ENCODE peak calls at places on chromosome 4, in eight cellular contexts. One of them, this sample, is unnamed.

GRCh38 chr4:2089222-2089621 is 30.1 kb downstream of the NAT8L start:
- DNase-seq in DMS 273 treated with DMSO at 0.1 percent for 48 hours: no peak
- DNase-seq in small intestine: no peak
- DNase-seq in NCI-H1694: no peak
- DNase-seq in Calu3: no peak
- DNase-seq in LoVo: no peak
- DNase-seq in neural crest cell: no peak
- DNase-seq in LHCN-M2: no peak
- DNase-seq in this sample: no peak

GRCh38 chr4:101960431-101960830 is 169.9 kb downstream of the BANK1 start:
- DNase-seq in small intestine: no peak
- DNase-seq in LHCN-M2: no peak
- DNase-seq in neural crest cell: no peak
- DNase-seq in DMS 273 treated with DMSO at 0.1 percent for 48 hours: no peak
- DNase-seq in Calu3: no peak
- DNase-seq in LoVo: no peak
- DNase-seq in NCI-H1694: no peak
- DNase-seq in this sample: no peak

GRCh38 chr4:92234393-92235176 is 69.2 kb upstream of the GRID2 start:
- DNase-seq in NCI-H1694: no peak
- DNase-seq in DMS 273 treated with DMSO at 0.1 percent for 48 hours: no peak
- DNase-seq in neural crest cell: no peak
- DNase-seq in LHCN-M2: peak
- DNase-seq in LoVo: peak
- DNase-seq in Calu3: peak
- DNase-seq in small intestine: peak
- DNase-seq in this sample: no peak

GRCh38 chr4:158581161-158581560 is 59.5 kb downstream of the RXFP1 start:
- DNase-seq in LHCN-M2: peak
- DNase-seq in DMS 273 treated with DMSO at 0.1 percent for 48 hours: no peak
- DNase-seq in neural crest cell: no peak
- DNase-seq in LoVo: no peak
- DNase-seq in NCI-H1694: no peak
- DNase-seq in small intestine: no peak
- DNase-seq in Calu3: no peak
- DNase-seq in this sample: no peak

GRCh38 chr4:14700544-14700943 is 301.7 kb upstream of the CPEB2 start:
- DNase-seq in neural crest cell: no peak
- DNase-seq in LoVo: no peak
- DNase-seq in NCI-H1694: no peak
- DNase-seq in Calu3: no peak
- DNase-seq in DMS 273 treated with DMSO at 0.1 percent for 48 hours: no peak
- DNase-seq in LHCN-M2: no peak
- DNase-seq in small intestine: no peak
- DNase-seq in this sample: no peak

GRCh38 chr4:143084566-143084965 is 100.2 kb upstream of the USP38 start:
- DNase-seq in neural crest cell: no peak
- DNase-seq in LHCN-M2: no peak
- DNase-seq in Calu3: peak
- DNase-seq in LoVo: no peak
- DNase-seq in NCI-H1694: no peak
- DNase-seq in small intestine: no peak
- DNase-seq in DMS 273 treated with DMSO at 0.1 percent for 48 hours: no peak
- DNase-seq in this sample: no peak

GRCh38 chr4:2393353-2394270 is 24.8 kb downstream of the ZFYVE28 start:
- DNase-seq in NCI-H1694: no peak
- DNase-seq in DMS 273 treated with DMSO at 0.1 percent for 48 hours: no peak
- DNase-seq in Calu3: peak
- DNase-seq in neural crest cell: no peak
- DNase-seq in small intestine: peak
- DNase-seq in LoVo: no peak
- DNase-seq in LHCN-M2: no peak
- DNase-seq in this sample: no peak

GRCh38 chr4:90142091-90142490 is 14.9 kb downstream of the CCSER1 start:
- DNase-seq in DMS 273 treated with DMSO at 0.1 percent for 48 hours: no peak
- DNase-seq in NCI-H1694: no peak
- DNase-seq in Calu3: no peak
- DNase-seq in small intestine: peak
- DNase-seq in LHCN-M2: no peak
- DNase-seq in LoVo: no peak
- DNase-seq in neural crest cell: no peak
- DNase-seq in this sample: no peak

GRCh38 chr4:129358571-129358970 is 262.6 kb downstream of the C4orf33 start:
- DNase-seq in NCI-H1694: no peak
- DNase-seq in small intestine: no peak
- DNase-seq in LoVo: peak
- DNase-seq in neural crest cell: no peak
- DNase-seq in LHCN-M2: peak
- DNase-seq in Calu3: no peak
- DNase-seq in DMS 273 treated with DMSO at 0.1 percent for 48 hours: no peak
- DNase-seq in this sample: no peak

GRCh38 chr4:35556387-35556786 is 687.9 kb downstream of the ARAP2 start:
- DNase-seq in Calu3: no peak
- DNase-seq in LoVo: no peak
- DNase-seq in neural crest cell: no peak
- DNase-seq in DMS 273 treated with DMSO at 0.1 percent for 48 hours: no peak
- DNase-seq in NCI-H1694: no peak
- DNase-seq in small intestine: no peak
- DNase-seq in LHCN-M2: no peak
- DNase-seq in this sample: no peak

GRCh38 chr4:37951465-37952352 is 8.5 kb upstream of the PTTG2 start:
- DNase-seq in DMS 273 treated with DMSO at 0.1 percent for 48 hours: no peak
- DNase-seq in LoVo: no peak
- DNase-seq in NCI-H1694: no peak
- DNase-seq in LHCN-M2: no peak
- DNase-seq in Calu3: no peak
- DNase-seq in small intestine: no peak
- DNase-seq in neural crest cell: no peak
- DNase-seq in this sample: no peak

GRCh38 chr4:101865501-101866062 is 75.1 kb downstream of the BANK1 start:
- DNase-seq in DMS 273 treated with DMSO at 0.1 percent for 48 hours: no peak
- DNase-seq in NCI-H1694: no peak
- DNase-seq in neural crest cell: no peak
- DNase-seq in LHCN-M2: peak
- DNase-seq in LoVo: peak
- DNase-seq in Calu3: no peak
- DNase-seq in small intestine: no peak
- DNase-seq in this sample: no peak

GRCh38 chr4:169957785-169958184 is 68.4 kb downstream of the MFAP3L start:
- DNase-seq in small intestine: no peak
- DNase-seq in DMS 273 treated with DMSO at 0.1 percent for 48 hours: no peak
- DNase-seq in LHCN-M2: no peak
- DNase-seq in neural crest cell: no peak
- DNase-seq in LoVo: no peak
- DNase-seq in Calu3: no peak
- DNase-seq in NCI-H1694: no peak
- DNase-seq in this sample: no peak

GRCh38 chr4:152460488-152460887 is 75.4 kb downstream of the FBXW7 start:
- DNase-seq in NCI-H1694: no peak
- DNase-seq in small intestine: no peak
- DNase-seq in Calu3: peak
- DNase-seq in neural crest cell: no peak
- DNase-seq in LoVo: no peak
- DNase-seq in DMS 273 treated with DMSO at 0.1 percent for 48 hours: peak
- DNase-seq in LHCN-M2: peak
- DNase-seq in this sample: no peak

GRCh38 chr4:181796502-181796901 is 446.7 kb upstream of the TENM3 start:
- DNase-seq in LHCN-M2: no peak
- DNase-seq in DMS 273 treated with DMSO at 0.1 percent for 48 hours: no peak
- DNase-seq in small intestine: no peak
- DNase-seq in LoVo: peak
- DNase-seq in neural crest cell: no peak
- DNase-seq in NCI-H1694: no peak
- DNase-seq in Calu3: no peak
- DNase-seq in this sample: no peak

GRCh38 chr4:92714640-92715039 is 410.9 kb downstream of the GRID2 start:
- DNase-seq in Calu3: no peak
- DNase-seq in DMS 273 treated with DMSO at 0.1 percent for 48 hours: no peak
- DNase-seq in LHCN-M2: no peak
- DNase-seq in small intestine: no peak
- DNase-seq in neural crest cell: no peak
- DNase-seq in NCI-H1694: no peak
- DNase-seq in LoVo: no peak
- DNase-seq in this sample: no peak

GRCh38 chr4:53534684-53535083 is 56.6 kb downstream of the LNX1 start:
- DNase-seq in NCI-H1694: no peak
- DNase-seq in LoVo: no peak
- DNase-seq in DMS 273 treated with DMSO at 0.1 percent for 48 hours: no peak
- DNase-seq in neural crest cell: no peak
- DNase-seq in Calu3: no peak
- DNase-seq in LHCN-M2: no peak
- DNase-seq in small intestine: no peak
- DNase-seq in this sample: no peak

GRCh38 chr4:184384056-184384809 is 90.1 kb downstream of the IRF2 start:
- DNase-seq in Calu3: peak
- DNase-seq in LHCN-M2: peak
- DNase-seq in small intestine: peak
- DNase-seq in NCI-H1694: no peak
- DNase-seq in LoVo: peak
- DNase-seq in DMS 273 treated with DMSO at 0.1 percent for 48 hours: no peak
- DNase-seq in neural crest cell: no peak
- DNase-seq in this sample: no peak

GRCh38 chr4:43757147-43757546 is 691.5 kb downstream of the KCTD8 start:
- DNase-seq in small intestine: no peak
- DNase-seq in Calu3: no peak
- DNase-seq in LoVo: peak
- DNase-seq in neural crest cell: no peak
- DNase-seq in LHCN-M2: no peak
- DNase-seq in DMS 273 treated with DMSO at 0.1 percent for 48 hours: no peak
- DNase-seq in NCI-H1694: no peak
- DNase-seq in this sample: no peak

GRCh38 chr4:66489783-66490452 is 819.6 kb upstream of the EPHA5 start:
- DNase-seq in small intestine: no peak
- DNase-seq in LoVo: peak
- DNase-seq in Calu3: no peak
- DNase-seq in NCI-H1694: no peak
- DNase-seq in neural crest cell: no peak
- DNase-seq in DMS 273 treated with DMSO at 0.1 percent for 48 hours: no peak
- DNase-seq in LHCN-M2: peak
- DNase-seq in this sample: no peak

GRCh38 chr4:16707874-16708273 is 190.6 kb downstream of the LDB2 start:
- DNase-seq in Calu3: no peak
- DNase-seq in LHCN-M2: no peak
- DNase-seq in DMS 273 treated with DMSO at 0.1 percent for 48 hours: no peak
- DNase-seq in neural crest cell: no peak
- DNase-seq in NCI-H1694: no peak
- DNase-seq in small intestine: no peak
- DNase-seq in LoVo: no peak
- DNase-seq in this sample: no peak

GRCh38 chr4:57094482-57095223 is 15.5 kb downstream of the IGFBP7 start:
- DNase-seq in DMS 273 treated with DMSO at 0.1 percent for 48 hours: no peak
- DNase-seq in NCI-H1694: no peak
- DNase-seq in LHCN-M2: peak
- DNase-seq in neural crest cell: no peak
- DNase-seq in Calu3: no peak
- DNase-seq in LoVo: no peak
- DNase-seq in small intestine: no peak
- DNase-seq in this sample: no peak

GRCh38 chr4:69743476-69744156 is 16.8 kb downstream of the SULT1B1 start:
- DNase-seq in Calu3: no peak
- DNase-seq in LoVo: no peak
- DNase-seq in DMS 273 treated with DMSO at 0.1 percent for 48 hours: no peak
- DNase-seq in small intestine: no peak
- DNase-seq in NCI-H1694: no peak
- DNase-seq in neural crest cell: no peak
- DNase-seq in LHCN-M2: no peak
- DNase-seq in this sample: no peak

GRCh38 chr4:176205299-176205698 is 9.9 kb upstream of the SPATA4 start:
- DNase-seq in DMS 273 treated with DMSO at 0.1 percent for 48 hours: no peak
- DNase-seq in LHCN-M2: no peak
- DNase-seq in neural crest cell: no peak
- DNase-seq in NCI-H1694: no peak
- DNase-seq in small intestine: no peak
- DNase-seq in LoVo: no peak
- DNase-seq in Calu3: no peak
- DNase-seq in this sample: no peak

GRCh38 chr4:153233761-153234371 is 29.6 kb downstream of the TRIM2 start:
- DNase-seq in neural crest cell: no peak
- DNase-seq in NCI-H1694: no peak
- DNase-seq in Calu3: peak
- DNase-seq in DMS 273 treated with DMSO at 0.1 percent for 48 hours: no peak
- DNase-seq in LoVo: peak
- DNase-seq in small intestine: peak
- DNase-seq in LHCN-M2: peak
- DNase-seq in this sample: no peak

GRCh38 chr4:8607603-8608481 is 15.3 kb downstream of the CPZ start:
- DNase-seq in LoVo: no peak
- DNase-seq in Calu3: peak
- DNase-seq in LHCN-M2: no peak
- DNase-seq in small intestine: no peak
- DNase-seq in neural crest cell: peak
- DNase-seq in NCI-H1694: no peak
- DNase-seq in DMS 273 treated with DMSO at 0.1 percent for 48 hours: no peak
- DNase-seq in this sample: peak

GRCh38 chr4:140172960-140173359 is 19.0 kb upstream of the MAML3 start:
- DNase-seq in DMS 273 treated with DMSO at 0.1 percent for 48 hours: no peak
- DNase-seq in small intestine: no peak
- DNase-seq in neural crest cell: no peak
- DNase-seq in NCI-H1694: no peak
- DNase-seq in LoVo: no peak
- DNase-seq in LHCN-M2: no peak
- DNase-seq in Calu3: no peak
- DNase-seq in this sample: no peak

GRCh38 chr4:91837608-91838029 is 466.1 kb upstream of the GRID2 start:
- DNase-seq in Calu3: no peak
- DNase-seq in LHCN-M2: no peak
- DNase-seq in LoVo: no peak
- DNase-seq in neural crest cell: no peak
- DNase-seq in small intestine: no peak
- DNase-seq in DMS 273 treated with DMSO at 0.1 percent for 48 hours: no peak
- DNase-seq in NCI-H1694: no peak
- DNase-seq in this sample: no peak

GRCh38 chr4:78689700-78690318 is 86.3 kb upstream of the BMP2K start:
- DNase-seq in Calu3: no peak
- DNase-seq in small intestine: no peak
- DNase-seq in LHCN-M2: peak
- DNase-seq in neural crest cell: no peak
- DNase-seq in LoVo: no peak
- DNase-seq in NCI-H1694: no peak
- DNase-seq in DMS 273 treated with DMSO at 0.1 percent for 48 hours: no peak
- DNase-seq in this sample: no peak

GRCh38 chr4:4780634-4781287 is 78.7 kb upstream of the MSX1 start:
- DNase-seq in neural crest cell: no peak
- DNase-seq in Calu3: no peak
- DNase-seq in LoVo: peak
- DNase-seq in DMS 273 treated with DMSO at 0.1 percent for 48 hours: no peak
- DNase-seq in NCI-H1694: no peak
- DNase-seq in small intestine: no peak
- DNase-seq in LHCN-M2: peak
- DNase-seq in this sample: no peak

GRCh38 chr4:30756553-30756952 is 36.4 kb downstream of the PCDH7 start:
- DNase-seq in LoVo: no peak
- DNase-seq in Calu3: no peak
- DNase-seq in small intestine: no peak
- DNase-seq in LHCN-M2: no peak
- DNase-seq in neural crest cell: no peak
- DNase-seq in DMS 273 treated with DMSO at 0.1 percent for 48 hours: no peak
- DNase-seq in NCI-H1694: no peak
- DNase-seq in this sample: no peak

This sample was measured in SK-N-DZ.